ENCODE peak calls at places on chromosomes 1 and 21, in seven cellular contexts. J, N, H, F, L, G and K are unnamed samples.

GRCh38 chr1:77430966-77431735 is 149.3 kb downstream of the AK5 start:
- DNase-seq in J (no peak), H (no peak), F (no peak), G (no peak), L (no peak), N (no peak), K (no peak)

GRCh38 chr1:163673756-163674155 is 352.0 kb downstream of the NUF2 start:
- DNase-seq in H (no peak), J (no peak), N (no peak), L (no peak), F (no peak), G (no peak), K (no peak)

GRCh38 chr21:16583567-16583966 is 853.8 kb downstream of the USP25 start:
- DNase-seq in N (no peak), H (no peak), F (no peak), L (no peak), J (no peak), G (no peak), K (no peak)

GRCh38 chr1:206588492-206588891 is 23.8 kb downstream of the EIF2D start:
- DNase-seq in L (no peak), J (no peak), F (no peak), N (peak; percentile 8), G (no peak), H (no peak), K (no peak)

GRCh38 chr1:84077476-84078107 is 66.5 kb upstream of the PRKACB start:
- DNase-seq in N (peak; percentile 45), H (peak; percentile 81), L (peak; percentile 87), F (peak; percentile 77), G (peak; percentile 60), J (peak; percentile 60), K (peak; percentile 81)

GRCh38 chr1:245753807-245754206 is 599.0 kb downstream of the KIF26B start:
- DNase-seq in N (no peak), G (no peak), L (no peak), J (no peak), F (no peak), H (no peak), K (no peak)

GRCh38 chr1:22776051-22776611 is 65.5 kb downstream of the EPHB2 start:
- DNase-seq in L (no peak), J (no peak), G (no peak), N (no peak), F (no peak), H (no peak), K (no peak)

GRCh38 chr1:155321577-155322497 is 1.1 kb downstream of the RUSC1 start:
- DNase-seq in J (no peak), G (no peak), H (no peak), L (no peak), N (no peak), F (no peak), K (no peak)

GRCh38 chr1:3914911-3915310 is 14.8 kb upstream of the C1orf174 start:
- DNase-seq in H (no peak), J (no peak), N (no peak), F (no peak), L (no peak), G (no peak), K (no peak)

GRCh38 chr1:117656202-117656641 is 50.4 kb downstream of the TENT5C start:
- DNase-seq in L (no peak), H (no peak), F (no peak), J (no peak), G (peak; percentile 61), N (no peak), K (no peak)

GRCh38 chr1:150536836-150537731 is 12.1 kb upstream of the ADAMTSL4 start:
- DNase-seq in H (no peak), L (no peak), J (no peak), F (no peak), G (no peak), N (no peak), K (no peak)

GRCh38 chr1:212754715-212755114 is 36.9 kb downstream of the NSL1 start:
- DNase-seq in J (peak; percentile 12), H (no peak), L (no peak), G (no peak), F (no peak), N (no peak), K (no peak)

GRCh38 chr1:228538831-228539230 is 51.6 kb downstream of the RNF187 start:
- DNase-seq in J (no peak), L (no peak), G (no peak), H (no peak), F (no peak), N (no peak), K (no peak)

GRCh38 chr21:42850866-42851391 is 28.4 kb downstream of the WDR4 start:
- DNase-seq in G (no peak), J (no peak), L (no peak), H (peak; percentile 83), F (peak; percentile 22), N (no peak), K (peak; percentile 73)

GRCh38 chr1:240528566-240528965 is 83.4 kb downstream of the GREM2 start:
- DNase-seq in N (no peak), G (no peak), H (no peak), L (no peak), J (no peak), F (no peak), K (no peak)

GRCh38 chr1:181992072-181992471 is 69.4 kb downstream of the ZNF648 start:
- DNase-seq in N (no peak), J (no peak), L (no peak), G (no peak), F (no peak), H (no peak), K (no peak)

GRCh38 chr1:33060579-33061083 is 20.3 kb upstream of the AZIN2 start:
- DNase-seq in F (peak; percentile 74), J (peak; percentile 76), L (no peak), G (no peak), H (no peak), N (no peak), K (no peak)

GRCh38 chr21:38460171-38460742 is 38.0 kb downstream of the ERG start:
- DNase-seq in G (no peak), N (no peak), L (no peak), J (peak; percentile 56), F (no peak), H (no peak), K (no peak)

GRCh38 chr1:192732787-192733186 is 76.1 kb upstream of the RGS2 start:
- DNase-seq in J (no peak), G (no peak), N (no peak), F (no peak), H (no peak), L (no peak), K (no peak)

GRCh38 chr1:152646656-152647055 is 16.5 kb upstream of the LCE2D start:
- DNase-seq in F (no peak), J (no peak), G (no peak), N (no peak), L (no peak), H (no peak), K (no peak)

GRCh38 chr1:2378441-2378851 is 12.9 kb downstream of the MORN1 start:
- DNase-seq in G (no peak), J (no peak), L (peak; percentile 18), H (no peak), N (no peak), F (no peak), K (no peak)

GRCh38 chr1:194281372-194281771 is 1095.0 kb upstream of the B3GALT2 start:
- DNase-seq in F (no peak), J (no peak), L (no peak), H (no peak), N (no peak), G (no peak), K (no peak)

GRCh38 chr1:180603223-180603849 is 28.5 kb upstream of the XPR1 start:
- DNase-seq in L (no peak), N (no peak), G (no peak), F (no peak), J (peak; percentile 44), H (no peak), K (no peak)

GRCh38 chr1:156726549-156727226 is 1.6 kb upstream of the METTL25B start:
- DNase-seq in N (no peak), J (peak; percentile 56), H (no peak), F (no peak), L (peak; percentile 52), G (peak; percentile 37), K (peak; percentile 72)

GRCh38 chr1:118113261-118113660 is 71.8 kb downstream of the SPAG17 start:
- DNase-seq in F (no peak), G (no peak), J (no peak), L (no peak), H (no peak), N (no peak), K (no peak)

GRCh38 chr1:234737915-234738314 is 127.9 kb upstream of the IRF2BP2 start:
- DNase-seq in G (no peak), F (no peak), J (no peak), N (no peak), L (peak; percentile 63), H (no peak), K (no peak)